ENCODE peak calls at places on chromosomes 11 and 22, in nine cellular contexts. B, D, O, C, E, S, R, L and U are unnamed samples.
A peak's percentile ranks its signal among the peaks of the same experiment; 100 is the strongest.

GRCh38 chr11:1765871-1766718 is 2.4 kb upstream of the CTSD start:
- DNase-seq in E (no peak), L (no peak), D (no peak), S (no peak), B (no peak), O (no peak), C (no peak), R (no peak), U (peak; percentile 37)

GRCh38 chr11:96097844-96098421 is 174.0 kb upstream of the MTMR2 start:
- DNase-seq in O (no peak), R (no peak), B (no peak), S (no peak), C (no peak), L (no peak), D (no peak), E (no peak), U (no peak)

GRCh38 chr11:117443269-117444186 is 115.9 kb downstream of the CEP164 start:
- DNase-seq in D (no peak), B (no peak), S (peak; percentile 6), C (peak; percentile 78), L (peak; percentile 64), R (no peak), O (peak; percentile 12), E (no peak), U (peak; percentile 79)

GRCh38 chr11:6898911-6899310 is 6.6 kb upstream of the OR2D2 start:
- DNase-seq in E (no peak), O (no peak), D (no peak), C (no peak), R (no peak), B (no peak), L (no peak), S (no peak), U (no peak)

GRCh38 chr11:538431-539051 is 1.2 kb downstream of the LRRC56 start:
- DNase-seq in L (no peak), B (no peak), S (no peak), O (no peak), E (no peak), R (no peak), D (peak; percentile 54), C (no peak), U (no peak)

GRCh38 chr11:9755561-9755960 is 91.7 kb downstream of the SWAP70 start:
- DNase-seq in D (no peak), O (peak; percentile 31), B (no peak), S (no peak), E (no peak), L (no peak), R (no peak), C (no peak), U (no peak)

GRCh38 chr11:10233581-10233980 is 60.4 kb downstream of the SBF2 start:
- DNase-seq in D (no peak), B (no peak), L (no peak), R (peak; percentile 39), C (no peak), E (peak; percentile 24), O (no peak), S (no peak), U (no peak)

GRCh38 chr22:44603774-44604173 is 98.2 kb upstream of the PRR5 start:
- DNase-seq in R (no peak), O (no peak), L (no peak), D (no peak), B (no peak), E (no peak), C (no peak), S (no peak), U (no peak)

GRCh38 chr11:12114487-12115033 is 4.2 kb downstream of the MICAL2 start:
- DNase-seq in S (no peak), D (no peak), B (no peak), C (no peak), E (no peak), L (peak; percentile 68), R (no peak), O (no peak), U (no peak)

GRCh38 chr22:17957683-17958082 is 66.7 kb downstream of the MICAL3 start:
- DNase-seq in S (no peak), B (no peak), O (no peak), E (no peak), C (no peak), R (no peak), D (no peak), L (no peak), U (no peak)